ENCODE peak calls at places on chromosomes 3 and 15, in four cellular contexts. A is hepatocyte, C is lung, W is GM23338. U is an unnamed sample.

GRCh38 chr3:1728510-1728909 is 370.2 kb upstream of the CNTN4 start:
- DNase-seq in A (no peak), C (no peak), W (no peak), U (no peak)

GRCh38 chr3:136239094-136239493 is 11.0 kb upstream of the PCCB start:
- DNase-seq in A (no peak), C (no peak), W (no peak), U (peak)

GRCh38 chr3:193301441-193301840 is 60.4 kb downstream of the PLAAT1 start:
- DNase-seq in A (no peak), C (no peak), W (no peak), U (no peak)

GRCh38 chr3:197406266-197406665 is 107.9 kb upstream of the DLG1 start:
- DNase-seq in A (peak), C (no peak), W (no peak), U (peak)

GRCh38 chr3:14962762-14963161 is 15.4 kb downstream of the NR2C2 start:
- DNase-seq in A (no peak), C (no peak), W (no peak), U (no peak)

GRCh38 chr15:35505816-35506215 is 40.1 kb downstream of the DPH6 start:
- DNase-seq in A (no peak), C (no peak), W (no peak), U (no peak)

GRCh38 chr3:112682361-112682760 is 41.4 kb upstream of the CCDC80 start:
- DNase-seq in A (no peak), C (no peak), W (no peak), U (no peak)

GRCh38 chr3:122183521-122183892 is at the start of gene CASR:
- DNase-seq in A (peak), C (no peak), W (peak), U (no peak)

DNA sequence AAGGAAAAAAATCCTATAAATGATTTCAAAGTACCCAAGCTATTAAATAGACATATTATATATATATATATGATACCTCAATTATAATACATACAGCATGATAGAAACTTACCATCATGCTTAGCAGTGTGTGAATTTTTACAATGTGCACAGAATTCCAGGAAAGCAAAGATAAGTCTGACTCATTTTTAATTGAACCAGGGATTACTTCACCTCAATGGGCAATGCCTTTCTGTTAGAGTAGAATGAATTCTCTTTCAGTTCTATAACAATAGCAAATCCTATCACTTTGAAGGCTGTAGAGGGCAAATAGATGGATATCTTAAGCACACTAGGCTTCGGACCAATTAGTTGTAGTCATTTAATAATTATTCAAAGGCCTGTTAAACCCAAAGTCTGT is 54.8 kb upstream of the P3H2 start:
- DNase-seq in A (no peak), C (no peak), W (no peak), U (no peak)
- H3K4me3 ChIP-seq in A (no peak), C (no peak), W (no peak), U (no peak)

GRCh38 chr15:41337631-41338522 is 5.2 kb downstream of the NUSAP1 start:
- DNase-seq in A (no peak), C (no peak), W (no peak), U (no peak)
- H3K4me3 ChIP-seq in A (no peak), C (no peak), W (no peak), U (no peak)

GRCh38 chr3:71446260-71446659 is 137.3 kb downstream of the FOXP1 start:
- DNase-seq in A (no peak), C (no peak), W (no peak), U (no peak)

GRCh38 chr3:71447197-71447596 is 136.3 kb downstream of the FOXP1 start:
- DNase-seq in A (no peak), C (no peak), W (no peak), U (no peak)

GRCh38 chr3:71447803-71448202 is 135.7 kb downstream of the FOXP1 start:
- DNase-seq in A (no peak), C (no peak), W (no peak), U (no peak)

GRCh38 chr3:71444861-71445259 is 138.7 kb downstream of the FOXP1 start:
- DNase-seq in A (no peak), C (no peak), W (no peak), U (no peak)

DNA sequence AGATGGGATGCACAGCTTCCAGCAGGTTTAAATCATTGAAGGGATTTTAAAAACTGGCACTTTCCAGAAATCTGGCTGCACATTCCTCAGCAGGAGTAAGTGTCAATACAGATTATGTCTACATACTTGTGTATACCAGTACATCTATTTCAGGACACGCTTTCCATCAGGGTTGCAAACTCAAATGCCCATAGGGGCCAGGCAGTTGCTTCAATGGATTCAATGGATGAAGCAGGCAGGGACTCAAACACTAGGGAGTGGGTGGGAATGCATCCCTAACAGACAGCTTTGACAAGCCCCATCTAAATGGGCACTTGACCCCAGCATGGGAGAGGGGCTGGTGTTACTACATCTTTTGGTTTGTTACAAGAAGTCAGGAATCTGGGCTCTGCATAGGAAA is 136.8 kb downstream of the FOXP1 start:
- DNase-seq in A (no peak), C (no peak), W (no peak), U (no peak)
- H3K4me3 ChIP-seq in A (no peak), C (no peak), W (no peak), U (no peak)

GRCh38 chr15:74789171-74789627 is 7.3 kb downstream of the CSK start:
- DNase-seq in A (peak), C (no peak), W (no peak), U (no peak)
- H3K4me3 ChIP-seq in A (no peak), C (no peak), W (no peak), U (no peak)

GRCh38 chr3:184383033-184383740 is 3.3 kb downstream of the CHRD start:
- DNase-seq in A (no peak), C (no peak), W (no peak), U (no peak)
- H3K4me3 ChIP-seq in A (no peak), C (no peak), W (no peak), U (no peak)

DNA sequence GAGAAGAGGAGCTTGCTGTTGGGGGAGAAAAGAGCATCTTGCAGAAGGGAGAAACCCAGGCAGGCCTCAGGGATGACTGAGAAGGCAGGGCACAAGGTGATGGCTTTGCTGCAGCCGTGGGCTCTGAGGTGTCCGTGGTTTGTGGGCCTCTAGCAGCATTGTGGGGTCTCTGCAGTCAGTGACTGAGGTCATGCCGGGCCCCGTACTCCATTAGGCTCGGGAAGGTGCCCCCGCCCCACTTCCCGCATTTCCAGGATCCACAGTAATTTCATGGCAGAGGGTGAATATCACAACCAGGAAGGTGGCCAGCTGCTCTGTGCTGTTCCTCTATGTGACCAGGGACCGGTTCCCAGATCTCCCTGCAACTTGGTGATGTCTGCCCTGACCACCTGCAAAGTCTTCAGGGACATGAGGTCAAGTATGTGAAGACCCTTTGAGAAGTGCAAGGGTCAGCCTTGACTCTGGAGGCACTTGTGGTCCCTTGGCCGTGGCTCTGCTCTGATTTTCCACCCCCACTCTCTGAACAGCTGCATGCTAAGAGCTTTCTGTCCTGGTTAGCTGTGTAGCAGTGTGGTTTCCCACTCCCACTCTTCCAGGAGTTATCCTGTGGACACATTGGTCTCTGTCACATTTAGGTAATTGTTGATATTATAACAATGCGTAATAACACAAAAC is 3.6 kb downstream of the KLF13 start:
- DNase-seq in A (no peak), C (no peak), W (no peak), U (peak)
- H3K4me3 ChIP-seq in A (no peak), C (peak), W (peak), U (no peak)

GRCh38 chr3:99866167-99866810 is 48.6 kb downstream of the CMSS1 start:
- DNase-seq in A (no peak), C (no peak), W (no peak), U (peak)
- H3K4me3 ChIP-seq in A (no peak), C (no peak), W (no peak), U (no peak)

U was measured in SJCRH30.